ENCODE peak calls at places on chromosomes 3 and 15, in four cellular contexts. J is mucosa of gallbladder, V is EH, C is psoas muscle. I is an unnamed sample.

GRCh38 chr3:72679540-72680198 is 168.6 kb downstream of the SHQ1 start:
- DNase-seq in J (no peak), V (peak; percentile 36), C (no peak), I (no peak)

GRCh38 chr3:41101231-41101630 is 98.1 kb upstream of the CTNNB1 start:
- DNase-seq in J (no peak), V (no peak), C (no peak), I (no peak)

GRCh38 chr3:65836047-65836446 is 202.7 kb downstream of the MAGI1 start:
- DNase-seq in J (no peak), V (peak; percentile 48), C (no peak), I (no peak)

GRCh38 chr3:58093573-58094195 is 85.5 kb downstream of the FLNB start:
- DNase-seq in J (no peak), V (peak; percentile 87), C (no peak), I (no peak)

GRCh38 chr3:127655641-127656040 is 17.1 kb upstream of the ABTB1 start:
- DNase-seq in J (no peak), V (peak; percentile 92), C (no peak), I (no peak)

GRCh38 chr15:41790756-41791546 is 16.7 kb downstream of the MAPKBP1 start:
- DNase-seq in J (no peak), V (peak; percentile 78), C (no peak), I (no peak)

GRCh38 chr3:183745300-183746098 is 47.9 kb downstream of the YEATS2 start:
- DNase-seq in J (no peak), V (peak; percentile 78), C (no peak), I (no peak)

GRCh38 chr3:128804017-128804816 is 75.2 kb upstream of the ACAD9 start:
- DNase-seq in J (no peak), V (peak; percentile 43), C (no peak), I (no peak)

GRCh38 chr15:40338921-40339620 is 1.7 kb downstream of the CCDC9B start:
- DNase-seq in J (peak; percentile 73), V (peak; percentile 99), C (peak; percentile 65), I (no peak)

GRCh38 chr3:115160295-115160694 is 13.2 kb upstream of the ZBTB20 start:
- DNase-seq in J (no peak), V (no peak), C (no peak), I (no peak)

GRCh38 chr15:31464216-31465082 is 137.8 kb downstream of the KLF13 start:
- DNase-seq in J (no peak), V (no peak), C (no peak), I (no peak)

GRCh38 chr15:95025924-95026728 is 794.8 kb downstream of the MCTP2 start:
- DNase-seq in J (peak; percentile 60), V (peak; percentile 66), C (peak; percentile 18), I (no peak)

GRCh38 chr3:138389144-138389601 is 40.8 kb downstream of the MRAS start:
- DNase-seq in J (no peak), V (peak; percentile 39), C (no peak), I (no peak)

GRCh38 chr15:57122080-57122845 is 203.8 kb downstream of the TCF12 start:
- DNase-seq in J (no peak), V (peak; percentile 76), C (no peak), I (no peak)

GRCh38 chr3:103372031-103372430 is 937.2 kb downstream of the ZPLD1 start:
- DNase-seq in J (no peak), V (no peak), C (no peak), I (no peak)

GRCh38 chr15:29570931-29571727 is 251.1 kb downstream of the TJP1 start:
- DNase-seq in J (no peak), V (peak; percentile 16), C (no peak), I (no peak)

GRCh38 chr3:142003291-142003690 is 126.8 kb downstream of the ATP1B3 start:
- DNase-seq in J (no peak), V (no peak), C (no peak), I (no peak)

GRCh38 chr3:14803981-14804834 is 14.6 kb upstream of the FGD5 start:
- DNase-seq in J (no peak), V (no peak), C (no peak), I (peak; percentile 66)

GRCh38 chr3:64259646-64260045 is 34.4 kb upstream of the PRICKLE2 start:
- DNase-seq in J (no peak), V (peak; percentile 68), C (no peak), I (no peak)